ENCODE peak calls at places on chromosome 14, in four cellular contexts. K is lower leg skin, S is K562, Y is GM12891. V is an unnamed sample.

GRCh38 chr14:52563120-52563519 is 10.5 kb downstream of the GPR137C start:
- DNase-seq in K (no peak), S (no peak), Y (no peak), V (peak; percentile 5)

GRCh38 chr14:28762290-28762948 is 4.2 kb upstream of the FOXG1 start:
- DNase-seq in K (no peak), S (no peak), Y (no peak), V (no peak)

GRCh38 chr14:95445676-95446075 is 70.8 kb downstream of the SYNE3 start:
- DNase-seq in K (no peak), S (no peak), Y (no peak), V (no peak)

GRCh38 chr14:32932302-32932920 is 6.3 kb upstream of the NPAS3 start:
- DNase-seq in K (no peak), S (no peak), Y (no peak), V (no peak)

GRCh38 chr14:55306938-55307589 is 35.8 kb downstream of the FBXO34 start:
- DNase-seq in K (no peak), S (no peak), Y (no peak), V (peak; percentile 59)

GRCh38 chr14:74882103-74882920 is 596 bp downstream of the DLST start:
- DNase-seq in K (peak; percentile 93), S (no peak), Y (no peak), V (peak; percentile 82)

GRCh38 chr14:92586001-92586947 is 72.7 kb downstream of the RIN3 start:
- DNase-seq in K (no peak), S (no peak), Y (no peak), V (no peak)

GRCh38 chr14:23562822-23563472 is 4.6 kb downstream of the AP1G2 start:
- DNase-seq in K (no peak), S (peak; percentile 37), Y (no peak), V (peak; percentile 51)

GRCh38 chr14:101784631-101785030 is 23.1 kb downstream of the PPP2R5C start:
- DNase-seq in K (no peak), S (no peak), Y (no peak), V (no peak)

GRCh38 chr14:53265025-53265424 is 111.9 kb upstream of the DDHD1 start:
- DNase-seq in K (no peak), S (no peak), Y (no peak), V (no peak)

GRCh38 chr14:68695871-68696665 is 96.8 kb downstream of the ZFP36L1 start:
- DNase-seq in K (peak; percentile 75), S (no peak), Y (no peak), V (no peak)
- TF ChIP-seq POLR2A in K (no peak), S (no peak), Y (no peak), V (no peak)

DNA sequence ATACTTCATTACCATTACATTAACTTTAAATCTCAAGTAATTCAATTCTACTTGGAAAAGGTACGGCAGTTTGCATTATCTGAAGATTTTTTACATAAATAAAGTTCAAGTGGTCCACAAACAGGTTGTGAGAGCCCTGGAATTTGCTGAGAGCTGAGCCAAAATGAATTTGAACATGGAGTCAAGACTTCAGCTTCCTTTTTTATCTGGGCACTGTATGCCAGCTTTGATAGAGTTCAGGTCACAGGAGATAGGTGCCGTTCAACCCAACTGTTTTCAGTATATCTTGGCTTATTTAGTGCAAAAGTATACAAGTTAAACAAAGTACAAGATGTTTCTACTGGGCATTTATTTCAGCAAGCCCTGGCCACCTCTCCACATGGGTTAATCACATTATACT is 28.8 kb downstream of the HNRNPC start:
- DNase-seq in K (no peak), S (no peak), Y (no peak), V (no peak)
- TF ChIP-seq POLR2A in K (no peak), S (no peak), Y (no peak), V (no peak)

GRCh38 chr14:77098470-77099353 is 654 bp downstream of the CIPC start:
- DNase-seq in K (peak; percentile 93), S (no peak), Y (no peak), V (peak; percentile 61)

GRCh38 chr14:77099425-77100167 is 1.5 kb downstream of the CIPC start:
- DNase-seq in K (no peak), S (no peak), Y (no peak), V (peak; percentile 51)

GRCh38 chr14:77100961-77101360 is 2.9 kb downstream of the CIPC start:
- DNase-seq in K (no peak), S (no peak), Y (no peak), V (no peak)

GRCh38 chr14:77097006-77097688 is 911 bp upstream of the CIPC start:
- DNase-seq in K (no peak), S (no peak), Y (no peak), V (peak; percentile 52)

DNA sequence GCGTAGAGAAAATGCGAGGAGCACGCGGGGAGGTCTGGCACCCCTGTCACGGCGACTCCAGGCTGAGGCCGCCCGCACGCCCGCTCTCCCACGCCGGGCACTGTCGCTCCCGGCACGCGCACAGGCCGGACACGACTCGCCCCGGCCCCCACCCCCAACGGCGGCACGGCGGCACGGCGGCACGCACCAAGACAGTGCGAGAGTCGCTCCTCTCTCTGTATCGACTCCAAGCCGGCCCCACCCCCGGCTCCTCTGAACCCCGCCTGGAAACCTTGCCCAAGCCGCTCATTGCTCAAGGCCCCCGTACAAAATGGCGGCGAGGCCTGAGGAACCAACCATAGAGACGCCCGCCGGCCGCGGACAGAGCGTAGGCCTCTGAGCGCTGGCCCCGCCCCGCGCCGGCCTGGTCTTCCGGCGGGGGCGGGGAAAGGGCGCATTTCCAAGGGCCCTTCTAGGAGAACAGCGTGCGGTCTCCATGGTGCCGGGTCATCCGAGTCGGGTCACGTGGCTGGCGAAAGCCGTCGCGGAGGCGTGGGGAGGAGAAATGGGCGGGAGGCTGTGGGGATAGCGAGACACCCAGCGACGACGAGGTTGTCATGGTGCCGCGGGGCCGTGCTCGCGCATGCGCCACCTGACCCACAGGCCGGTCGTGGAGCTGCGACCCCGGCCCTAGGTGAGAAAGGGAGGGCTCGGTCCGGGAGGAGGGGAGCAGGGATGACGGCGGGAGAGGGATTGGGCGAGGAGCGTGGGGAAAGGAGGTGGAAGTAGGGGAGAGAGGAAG is at the start of gene CIPC:
- DNase-seq in K (peak; percentile 100), S (peak; percentile 92), Y (peak; percentile 90), V (peak; percentile 100)
- TF ChIP-seq POLR2A in K (no peak), S (peak; percentile 71), Y (peak; percentile 76), V (peak; percentile 76)

GRCh38 chr14:68210729-68211299 is 391.2 kb downstream of the RAD51B start:
- DNase-seq in K (no peak), S (peak; percentile 22), Y (peak; percentile 42), V (peak; percentile 68)
- TF ChIP-seq POLR2A in K (no peak), S (no peak), Y (no peak), V (peak; percentile 15)

GRCh38 chr14:105493921-105494605 is 3.0 kb downstream of the TEDC1 start:
- DNase-seq in K (peak; percentile 84), S (no peak), Y (no peak), V (no peak)
- TF ChIP-seq POLR2A in K (no peak), S (no peak), Y (no peak), V (no peak)

GRCh38 chr14:61186341-61186740 is 94.8 kb downstream of the TMEM30B start:
- DNase-seq in K (no peak), S (no peak), Y (no peak), V (no peak)

GRCh38 chr14:61186793-61187641 is 94.1 kb downstream of the TMEM30B start:
- DNase-seq in K (no peak), S (no peak), Y (no peak), V (no peak)

GRCh38 chr14:61185534-61185933 is 95.6 kb downstream of the TMEM30B start:
- DNase-seq in K (no peak), S (no peak), Y (no peak), V (no peak)

GRCh38 chr14:61184117-61184516 is 97.0 kb downstream of the TMEM30B start:
- DNase-seq in K (no peak), S (no peak), Y (no peak), V (no peak)

GRCh38 chr14:61183486-61183885 is 97.7 kb downstream of the TMEM30B start:
- DNase-seq in K (no peak), S (no peak), Y (no peak), V (no peak)
- TF ChIP-seq POLR2A in K (no peak), S (no peak), Y (no peak), V (no peak)

GRCh38 chr14:99271951-99272668 is at the start of gene BCL11B:
- DNase-seq in K (peak; percentile 97), S (peak; percentile 31), Y (peak; percentile 59), V (peak; percentile 59)
- TF ChIP-seq POLR2A in K (no peak), S (no peak), Y (no peak), V (no peak)

GRCh38 chr14:72812292-72812851 is 81.5 kb downstream of the DPF3 start:
- DNase-seq in K (no peak), S (no peak), Y (no peak), V (no peak)
- TF ChIP-seq POLR2A in K (no peak), S (no peak), Y (no peak), V (no peak)

V was measured in erythroblast.